ENCODE peak calls at places on chromosome 14, in five cellular contexts. K is fibroblast of mammary gland, H is EL, O is BJ, G is iPS-NIHi11. S is an unnamed sample.

GRCh38 chr14:105881021-105881930 is 354.9 kb downstream of the TMEM121 start:
- DNase-seq in K (no peak), O (no peak), G (no peak), H (no peak), S (no peak)

GRCh38 chr14:54713364-54713763 is 146.4 kb downstream of the SAMD4A start:
- DNase-seq in G (no peak), K (peak), O (peak), H (peak), S (peak)

GRCh38 chr14:94337274-94337673 is 14.1 kb upstream of the SERPINA6 start:
- DNase-seq in G (no peak), H (peak), O (no peak), K (peak), S (peak)

GRCh38 chr14:101119830-101120571 is 216.5 kb upstream of the RTL1 start:
- DNase-seq in O (no peak), G (peak), H (no peak), K (peak), S (no peak)

GRCh38 chr14:25833341-25834121 is 764.3 kb downstream of the NOVA1 start:
- DNase-seq in H (no peak), G (peak), K (peak), O (no peak), S (no peak)

GRCh38 chr14:69921052-69921451 is 41.8 kb downstream of the SMOC1 start:
- DNase-seq in O (no peak), H (no peak), G (no peak), K (peak), S (peak)

GRCh38 chr14:102525213-102526143 is 15.9 kb upstream of the ANKRD9 start:
- DNase-seq in O (no peak), G (peak), K (peak), H (peak), S (peak)

GRCh38 chr14:81245771-81246170 is 25.0 kb upstream of the GTF2A1 start:
- DNase-seq in H (no peak), G (no peak), K (no peak), O (peak), S (peak)

GRCh38 chr14:36300337-36300736 is 20.1 kb downstream of the MBIP start:
- DNase-seq in H (peak), O (no peak), K (peak), G (no peak), S (no peak)

GRCh38 chr14:101004176-101004575 is 100.7 kb upstream of the RTL1 start:
- DNase-seq in K (no peak), G (no peak), O (no peak), H (no peak), S (no peak)

GRCh38 chr14:25231006-25231405 is 181.1 kb upstream of the STXBP6 start:
- DNase-seq in G (no peak), O (no peak), K (no peak), H (no peak), S (peak)

GRCh38 chr14:31990183-31990862 is 86.8 kb upstream of the ARHGAP5 start:
- DNase-seq in K (peak), G (no peak), H (no peak), O (no peak), S (no peak)

GRCh38 chr14:104856157-104856868 is 8.8 kb upstream of the CEP170B start:
- DNase-seq in G (no peak), H (no peak), O (no peak), K (no peak), S (no peak)

GRCh38 chr14:93977790-93978581 is 1.6 kb upstream of the ASB2 start:
- DNase-seq in G (no peak), O (no peak), K (no peak), H (no peak), S (peak)

GRCh38 chr14:97010491-97011160 is 213.4 kb downstream of the VRK1 start:
- DNase-seq in H (no peak), G (peak), K (no peak), O (no peak), S (no peak)

GRCh38 chr14:35576260-35576659 is 42.3 kb downstream of the INSM2 start:
- DNase-seq in G (no peak), H (no peak), K (peak), O (no peak), S (no peak)